ENCODE peak calls at places on chromosome 1, in nine cellular contexts. P is DMS153; O is COR-L47; I is activated CD4-positive, alpha-beta T cell treated with anti-CD3 and anti-CD28 coated beads for 24 hours; L is esophagus squamous epithelium; M is dorsolateral prefrontal cortex; Q is nucleus accumbens; S is A172; F is ascending aorta. T is an unnamed sample.

GRCh38 chr1:8889925-8890785 is 11.7 kb upstream of the ENO1 start:
- DNase-seq in L (no peak), Q (peak; percentile 91), P (peak; percentile 37), I (no peak), O (no peak), S (peak; percentile 55), F (peak; percentile 91), M (peak; percentile 62), T (no peak)

GRCh38 chr1:37277366-37277765 is 197.0 kb upstream of the ZC3H12A start:
- DNase-seq in O (no peak), S (no peak), M (no peak), F (no peak), P (no peak), I (no peak), Q (no peak), L (no peak), T (no peak)

GRCh38 chr1:229237320-229237719 is 33.6 kb upstream of the RAB4A start:
- DNase-seq in M (no peak), O (peak; percentile 14), Q (no peak), F (peak; percentile 9), S (no peak), P (peak; percentile 75), L (no peak), I (no peak), T (no peak)

GRCh38 chr1:152141971-152142584 is 16.9 kb downstream of the RPTN start:
- DNase-seq in S (peak; percentile 78), Q (peak; percentile 0), P (peak; percentile 21), M (peak; percentile 61), L (no peak), F (peak; percentile 74), I (peak; percentile 6), O (peak; percentile 1), T (no peak)

GRCh38 chr1:42931911-42932422 is 26.7 kb downstream of the SLC2A1 start:
- DNase-seq in I (peak; percentile 48), Q (no peak), O (no peak), L (peak; percentile 47), F (peak; percentile 75), M (no peak), S (peak; percentile 52), P (peak; percentile 80), T (peak; percentile 92)

GRCh38 chr1:1004780-1005697 is 5.1 kb upstream of the HES4 start:
- DNase-seq in S (peak; percentile 65), M (no peak), Q (no peak), P (peak; percentile 49), F (no peak), O (peak; percentile 33), I (no peak), L (no peak), T (no peak)

GRCh38 chr1:162003061-162003824 is 20.4 kb downstream of the OLFML2B start:
- DNase-seq in F (peak; percentile 84), S (peak; percentile 96), I (no peak), P (no peak), M (no peak), Q (no peak), L (no peak), O (no peak), T (no peak)

GRCh38 chr1:224626042-224626441 is 9.9 kb downstream of the CNIH3 start:
- DNase-seq in I (no peak), L (no peak), Q (no peak), M (no peak), O (no peak), S (peak; percentile 70), F (no peak), P (no peak), T (no peak)

GRCh38 chr1:162755306-162755705 is 35.2 kb upstream of the HSD17B7 start:
- DNase-seq in P (no peak), Q (no peak), O (no peak), I (no peak), F (no peak), L (no peak), S (no peak), M (no peak), T (no peak)

GRCh38 chr1:112507896-112508241 is 896 bp upstream of the WNT2B start:
- DNase-seq in S (no peak), F (no peak), I (peak; percentile 8), L (no peak), P (no peak), Q (no peak), M (no peak), O (no peak), T (no peak)